ENCODE peak calls at places on chromosomes 12 and 14, in nine cellular contexts. R, J, H, M, U, O, X, Z and A are unnamed samples.
A peak's percentile ranks its signal among the peaks of the same experiment; 100 is the strongest.

GRCh38 chr12:113088971-113089756 is 32.6 kb downstream of the DTX1 start:
- DNase-seq in Z (peak; percentile 51), X (no peak), O (no peak), U (no peak), H (peak; percentile 28), R (no peak), J (no peak), M (no peak), A (no peak)

GRCh38 chr14:73820631-73821030 is 31.0 kb upstream of the PTGR2 start:
- DNase-seq in O (no peak), J (no peak), U (no peak), H (no peak), X (no peak), Z (no peak), R (no peak), M (no peak), A (no peak)

GRCh38 chr14:46036099-46036498 is 615.5 kb downstream of the RPL10L start:
- DNase-seq in Z (no peak), R (no peak), H (no peak), X (no peak), M (no peak), J (no peak), U (no peak), O (no peak), A (no peak)

GRCh38 chr12:46445551-46446235 is 73.1 kb upstream of the SLC38A2 start:
- DNase-seq in H (no peak), J (no peak), U (no peak), O (no peak), Z (no peak), X (no peak), R (no peak), M (no peak), A (no peak)

GRCh38 chr12:41286426-41286825 is 98.3 kb downstream of the PDZRN4 start:
- DNase-seq in R (peak; percentile 49), H (no peak), M (no peak), O (peak; percentile 75), X (no peak), Z (no peak), U (no peak), J (no peak), A (no peak)

GRCh38 chr12:57803317-57803893 is 15.1 kb downstream of the AVIL start:
- DNase-seq in Z (no peak), O (peak; percentile 23), M (peak; percentile 62), H (peak; percentile 32), J (peak; percentile 42), X (peak; percentile 23), R (peak; percentile 53), U (peak; percentile 59), A (peak; percentile 57)

GRCh38 chr12:113238309-113238708 is 17.0 kb downstream of the TPCN1 start:
- DNase-seq in M (no peak), U (peak; percentile 12), R (no peak), Z (no peak), J (no peak), O (no peak), H (no peak), X (no peak), A (no peak)

GRCh38 chr12:3558255-3558654 is 67.3 kb downstream of the PRMT8 start:
- DNase-seq in H (no peak), M (no peak), Z (no peak), O (no peak), R (no peak), U (no peak), J (no peak), X (no peak), A (no peak)

GRCh38 chr14:105943973-105944602 is 417.7 kb downstream of the TMEM121 start:
- DNase-seq in H (no peak), U (no peak), J (no peak), Z (no peak), R (no peak), M (no peak), O (peak; percentile 68), X (no peak), A (no peak)

GRCh38 chr12:99111600-99111999 is 466.5 kb downstream of the APAF1 start:
- DNase-seq in H (no peak), R (no peak), J (no peak), Z (no peak), O (no peak), U (no peak), M (no peak), X (no peak), A (no peak)

GRCh38 chr12:31804185-31804504 is 75.3 kb upstream of the AMN1 start:
- DNase-seq in U (no peak), O (no peak), M (no peak), J (no peak), R (no peak), H (no peak), Z (no peak), X (no peak), A (no peak)

GRCh38 chr12:129788506-129788905 is 115.3 kb downstream of the TMEM132D start:
- DNase-seq in X (no peak), J (no peak), U (no peak), O (no peak), R (no peak), Z (no peak), H (no peak), M (no peak), A (no peak)

GRCh38 chr14:88546621-88547385 is 8.0 kb downstream of the PTPN21 start:
- DNase-seq in Z (no peak), M (no peak), X (no peak), J (peak; percentile 83), R (no peak), H (no peak), U (no peak), O (no peak), A (no peak)

GRCh38 chr12:63995512-63995911 is 151.0 kb downstream of the SRGAP1 start:
- DNase-seq in J (no peak), H (no peak), O (no peak), U (no peak), Z (no peak), M (no peak), X (no peak), R (no peak), A (no peak)

GRCh38 chr12:46214668-46215429 is 54.0 kb downstream of the SLC38A1 start:
- DNase-seq in U (no peak), R (no peak), H (peak; percentile 66), X (no peak), Z (no peak), J (peak; percentile 36), M (no peak), O (no peak), A (no peak)

GRCh38 chr12:54199034-54199433 is 10.2 kb upstream of the SMUG1 start:
- DNase-seq in R (no peak), U (no peak), X (no peak), J (no peak), O (no peak), H (no peak), M (no peak), Z (no peak), A (no peak)

GRCh38 chr14:73237219-73237785 is at the start of gene PAPLN:
- DNase-seq in H (peak; percentile 61), U (peak; percentile 52), R (peak; percentile 68), X (peak; percentile 8), M (no peak), O (no peak), Z (no peak), J (no peak), A (peak; percentile 46)

GRCh38 chr12:27780612-27781408 is 774 bp upstream of the MANSC4 start:
- DNase-seq in M (peak; percentile 32), R (peak; percentile 27), J (peak; percentile 47), U (peak; percentile 29), O (peak; percentile 20), Z (peak; percentile 36), X (no peak), H (peak; percentile 25), A (no peak)

GRCh38 chr14:90491221-90491867 is 94.5 kb downstream of the CALM1 start:
- DNase-seq in Z (no peak), U (peak; percentile 65), X (no peak), R (no peak), H (no peak), J (peak; percentile 58), M (peak; percentile 76), O (no peak), A (no peak)

GRCh38 chr12:51326762-51327439 is 2.9 kb upstream of the BIN2 start:
- DNase-seq in Z (peak; percentile 57), X (no peak), O (no peak), H (no peak), M (no peak), J (peak; percentile 49), U (peak; percentile 28), R (peak; percentile 42), A (peak; percentile 27)

GRCh38 chr14:20683896-20684661 is at the start of gene RNASE4:
- DNase-seq in U (peak; percentile 75), J (peak; percentile 93), Z (peak; percentile 50), X (peak; percentile 78), O (peak; percentile 85), R (peak; percentile 92), H (peak; percentile 95), M (peak; percentile 80), A (no peak)
- TF ChIP-seq POLR2A in U (no peak), J (peak; percentile 72), Z (no peak), X (peak; percentile 47), O (peak; percentile 89), R (peak; percentile 26), H (peak; percentile 89), M (peak; percentile 63), A (peak; percentile 53)

DNA sequence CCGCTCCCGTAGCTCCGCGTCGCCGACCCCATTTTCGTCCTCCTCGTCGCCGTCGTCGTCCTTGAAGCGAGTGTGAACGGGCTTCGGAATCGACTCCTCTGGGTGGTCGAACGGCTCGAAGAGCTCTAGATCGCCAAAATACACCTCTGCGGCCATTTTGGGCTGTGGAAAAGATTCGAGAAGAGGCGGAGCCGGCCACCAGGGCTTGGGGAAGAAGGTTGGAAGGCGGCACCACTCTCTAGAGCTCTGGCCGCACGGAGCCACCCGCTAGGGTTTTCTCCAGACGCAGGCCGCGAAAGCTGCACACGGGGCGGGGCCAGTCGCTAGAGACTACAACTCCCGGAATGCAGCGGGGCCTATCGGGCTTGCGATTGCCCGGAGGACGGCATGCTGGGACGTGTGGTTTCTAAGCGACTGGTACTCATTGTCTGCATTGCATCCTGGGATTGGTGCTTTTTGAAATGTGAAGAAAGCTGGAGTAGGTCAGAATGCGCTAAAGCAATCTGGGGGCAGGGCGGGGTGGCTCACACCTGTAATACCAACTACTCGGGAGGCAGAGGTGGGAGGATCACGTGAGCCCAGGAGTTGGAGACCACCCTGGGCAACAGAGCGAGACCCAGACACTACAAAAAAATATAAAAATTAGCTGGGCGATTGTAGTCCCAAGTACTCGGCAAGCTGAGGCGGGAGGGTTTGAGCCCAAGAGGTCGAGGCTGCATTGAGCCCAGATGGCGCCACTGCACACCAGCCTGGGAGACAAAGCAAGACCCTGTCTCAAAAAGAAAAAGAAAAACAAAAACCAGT is at the start of gene ZCCHC8:
- DNase-seq in X (peak; percentile 96), U (peak; percentile 98), R (peak; percentile 99), J (peak; percentile 98), H (peak; percentile 98), Z (peak; percentile 76), O (peak; percentile 96), M (peak; percentile 98), A (peak; percentile 85)
- TF ChIP-seq POLR2A in X (peak; percentile 78), U (peak; percentile 94), R (peak; percentile 63), J (peak; percentile 94), H (peak; percentile 98), Z (peak; percentile 86), O (peak; percentile 92), M (peak; percentile 94), A (peak; percentile 62)

GRCh38 chr12:62414180-62414579 is 52.4 kb upstream of the MON2 start:
- DNase-seq in M (no peak), O (no peak), Z (no peak), X (no peak), R (no peak), H (no peak), J (no peak), U (no peak), A (no peak)
- TF ChIP-seq POLR2A in M (no peak), O (no peak), Z (no peak), X (no peak), R (no peak), H (no peak), J (no peak), U (no peak), A (no peak)

GRCh38 chr12:114673169-114673833 is 10.7 kb downstream of the TBX3 start:
- DNase-seq in X (no peak), O (no peak), J (peak; percentile 93), M (no peak), Z (no peak), H (no peak), U (peak; percentile 75), R (no peak), A (no peak)
- TF ChIP-seq POLR2A in X (no peak), O (no peak), J (peak; percentile 77), M (no peak), Z (no peak), H (no peak), U (peak; percentile 30), R (no peak), A (no peak)